ENCODE peak calls at places on chromosomes 7 and 10, in seven cellular contexts. B is AG09309, F is dorsolateral prefrontal cortex, T is osteocyte, N is AG04449, Z is AG09319, H is body of pancreas. I is an unnamed sample.

GRCh38 chr10:119031496-119032059 is 2.1 kb downstream of the NANOS1 start:
- DNase-seq in B (no peak), Z (no peak), H (no peak), F (no peak), T (peak; percentile 4), N (no peak), I (no peak)

GRCh38 chr7:66054063-66054462 is 21.6 kb upstream of the ASL start:
- DNase-seq in N (no peak), Z (no peak), T (no peak), H (no peak), F (no peak), B (no peak), I (peak; percentile 32)

GRCh38 chr10:107689318-107689717 is 524.8 kb upstream of the SORCS1 start:
- DNase-seq in F (no peak), B (no peak), H (no peak), Z (no peak), N (no peak), T (no peak), I (no peak)

GRCh38 chr10:306654-307185 is 171.5 kb downstream of the ZMYND11 start:
- DNase-seq in N (no peak), B (no peak), Z (no peak), H (peak; percentile 66), F (no peak), T (no peak), I (no peak)

GRCh38 chr10:71396714-71397339 is at the start of gene CDH23:
- DNase-seq in B (no peak), T (peak; percentile 67), H (peak; percentile 39), F (no peak), Z (no peak), N (no peak), I (no peak)

GRCh38 chr7:46352335-46352954 is 431.4 kb upstream of the IGFBP3 start:
- DNase-seq in N (no peak), Z (peak; percentile 22), B (peak; percentile 23), F (no peak), T (no peak), H (peak; percentile 25), I (no peak)

GRCh38 chr7:100563809-100564400 is 9.8 kb downstream of the SAP25 start:
- DNase-seq in N (no peak), H (peak; percentile 82), T (peak; percentile 92), F (peak; percentile 81), B (peak; percentile 16), Z (peak; percentile 41), I (no peak)

GRCh38 chr7:74407958-74408357 is 45.7 kb upstream of the GTF2IRD1 start:
- DNase-seq in N (no peak), B (no peak), Z (no peak), T (no peak), H (no peak), F (no peak), I (no peak)

DNA sequence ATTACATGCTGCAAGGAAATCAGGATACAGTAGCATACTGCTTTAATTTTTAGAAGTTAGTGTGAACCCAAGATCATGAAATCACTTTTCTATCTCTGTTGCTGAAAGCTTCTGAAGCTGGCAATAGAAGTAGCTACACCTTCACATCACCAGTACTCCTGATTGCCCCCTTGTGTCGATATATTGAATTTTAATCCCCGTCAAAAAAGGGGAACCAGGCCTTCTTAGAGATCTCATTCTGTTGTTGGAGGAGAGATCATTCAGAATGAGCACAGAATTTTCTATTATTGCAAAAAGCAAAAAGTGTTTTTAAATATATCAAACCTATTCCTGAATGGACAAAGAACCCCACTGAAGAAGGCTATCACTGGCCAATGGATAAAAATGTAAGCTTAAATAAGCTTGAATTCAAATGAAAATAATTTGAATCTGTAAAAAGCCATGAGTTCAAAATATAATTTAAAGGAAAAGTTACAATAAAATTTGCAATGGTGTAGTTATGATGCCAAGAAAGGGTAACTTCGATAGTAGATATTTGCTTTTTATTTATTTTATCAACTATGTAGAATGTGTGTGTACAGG is 39.7 kb upstream of the TEX47 start:
- DNase-seq in F (no peak), N (no peak), Z (no peak), H (no peak), T (no peak), B (no peak), I (no peak)
- TF ChIP-seq CTCF in F (peak; percentile 38), N (peak; percentile 3), Z (peak; percentile 35), H (peak; percentile 67), T (peak; percentile 54), B (no peak), I (peak; percentile 76)

DNA sequence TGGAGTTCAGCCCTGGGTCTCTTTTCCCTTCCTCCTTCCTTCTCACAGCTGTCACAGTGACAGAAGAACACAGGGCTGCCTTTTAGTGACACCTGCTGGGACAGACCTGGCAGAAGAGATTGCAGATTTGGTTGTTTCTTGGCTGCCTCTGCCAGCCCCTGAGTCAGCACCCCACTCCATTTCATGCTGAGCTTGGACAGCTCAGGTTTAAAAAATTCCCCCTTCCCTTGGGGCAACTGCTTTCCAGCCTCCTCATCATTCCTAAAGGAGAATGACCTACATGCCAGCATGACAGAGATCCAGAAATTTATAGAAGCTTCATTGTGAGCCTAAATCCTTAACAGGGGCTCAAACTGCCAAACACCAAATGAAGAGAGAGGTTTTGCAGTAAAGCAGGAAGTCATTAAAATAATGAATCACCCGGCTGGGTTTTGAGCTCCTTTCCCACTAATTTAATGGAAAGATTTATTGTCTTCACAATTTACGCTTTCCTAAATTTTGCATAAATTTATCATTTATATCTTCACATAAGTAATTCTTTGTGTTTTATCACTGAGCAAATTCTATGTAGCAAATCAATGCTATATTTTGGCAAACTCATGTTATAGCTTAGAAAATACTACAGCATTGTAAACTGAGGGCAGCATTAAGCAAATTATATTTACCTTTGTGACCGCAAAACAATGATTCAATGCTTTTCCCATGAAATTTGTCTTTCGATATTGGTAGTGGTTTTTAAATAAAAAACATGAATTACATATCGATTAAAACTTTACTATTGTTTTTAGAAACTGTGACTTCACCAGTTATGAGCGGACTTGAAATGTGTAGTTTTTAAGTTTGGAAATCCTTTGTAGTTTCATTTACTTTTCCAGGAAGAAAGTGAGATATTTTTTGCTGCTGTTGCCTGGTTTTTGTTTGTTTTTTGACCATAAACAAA is 399.5 kb upstream of the ANKRD30A start:
- DNase-seq in B (peak; percentile 92), H (peak; percentile 37), T (no peak), Z (peak; percentile 53), F (peak; percentile 62), N (peak; percentile 71), I (no peak)
- TF ChIP-seq CTCF in B (peak; percentile 67), H (peak; percentile 33), T (peak; percentile 82), Z (peak; percentile 51), F (peak; percentile 25), N (peak; percentile 46), I (peak; percentile 85)

DNA sequence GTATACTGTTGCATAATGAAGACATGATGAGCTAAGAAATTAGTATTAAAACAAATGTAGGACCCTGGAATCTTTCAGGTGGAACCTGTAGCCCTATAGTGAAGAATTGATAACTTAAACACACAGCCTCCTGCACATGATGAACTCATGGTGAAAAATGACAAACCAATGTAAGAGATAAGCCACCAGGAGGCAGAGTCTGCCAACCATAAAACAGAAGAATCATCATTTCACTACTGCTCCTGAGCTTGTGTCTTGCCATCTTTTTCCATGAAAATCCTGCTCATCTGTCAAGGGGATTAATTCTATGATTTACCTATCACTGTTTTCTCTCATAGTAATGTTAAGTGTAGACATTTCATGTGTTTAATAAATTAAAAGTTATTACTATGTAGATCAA is 363.9 kb downstream of the MALRD1 start:
- DNase-seq in B (no peak), T (no peak), Z (no peak), F (no peak), H (no peak), N (no peak), I (no peak)
- TF ChIP-seq CTCF in B (peak; percentile 18), T (peak; percentile 64), Z (peak; percentile 34), F (peak; percentile 49), H (no peak), N (no peak), I (peak; percentile 84)

DNA sequence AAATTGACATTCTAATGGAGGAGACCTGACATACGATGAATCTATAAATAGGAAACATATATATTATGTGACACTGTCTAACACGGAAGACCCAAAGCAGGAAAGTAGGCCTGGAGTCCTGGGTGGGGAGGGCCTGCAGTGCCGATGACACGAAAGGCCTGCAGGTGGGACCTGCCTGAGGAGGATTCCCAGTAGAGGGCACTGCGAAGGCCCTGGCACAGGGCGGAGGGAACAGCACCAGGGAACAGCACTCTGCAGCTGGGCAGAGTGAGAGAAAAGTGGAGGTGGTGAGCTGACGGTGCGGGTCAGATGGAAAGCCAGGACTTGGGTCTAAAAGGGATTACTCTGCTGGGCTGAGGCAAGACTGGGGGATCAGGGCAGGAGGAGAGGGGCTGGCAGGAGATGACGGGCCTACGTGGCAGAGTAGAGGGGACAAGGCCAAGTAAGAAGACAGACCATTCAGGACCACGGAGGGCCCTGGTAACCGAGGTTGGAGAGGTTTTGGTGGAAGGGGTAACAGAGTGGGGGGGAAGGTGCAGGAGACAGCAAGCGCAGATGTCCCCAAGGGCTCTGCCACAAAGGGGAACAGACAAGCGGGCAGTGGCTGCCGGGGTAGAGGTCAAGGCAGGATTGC is 8.1 kb downstream of the ZNF746 start:
- DNase-seq in B (no peak), Z (no peak), F (no peak), N (no peak), T (no peak), H (no peak), I (no peak)
- TF ChIP-seq CTCF in B (peak; percentile 17), Z (no peak), F (no peak), N (no peak), T (no peak), H (peak; percentile 22), I (peak; percentile 19)

GRCh38 chr10:131063311-131063710 is 248.2 kb downstream of the TCERG1L start:
- DNase-seq in H (no peak), B (no peak), T (no peak), F (no peak), Z (no peak), N (no peak), I (no peak)
- TF ChIP-seq CTCF in H (no peak), B (no peak), T (no peak), F (no peak), Z (no peak), N (no peak), I (no peak)

I was measured in chondrocyte.